ENCODE peak calls at places on chromosome 20, in four cellular contexts. N is heart right ventricle, B is hypothalamus, E is NCI-H2107. Y is an unnamed sample.
A peak's percentile ranks its signal among the peaks of the same experiment; 100 is the strongest.

GRCh38 chr20:19995220-19995863 is 21.8 kb upstream of the NAA20 start:
- DNase-seq in N (no peak), B (peak; percentile 19), E (no peak), Y (no peak)

GRCh38 chr20:36754656-36755222 is 8.8 kb upstream of the NDRG3 start:
- DNase-seq in N (no peak), B (peak; percentile 45), E (no peak), Y (peak; percentile 51)

GRCh38 chr20:41697861-41698559 is 79.8 kb upstream of the CHD6 start:
- DNase-seq in N (no peak), B (no peak), E (no peak), Y (no peak)

GRCh38 chr20:35048739-35049138 is 43.9 kb downstream of the TRPC4AP start:
- DNase-seq in N (no peak), B (peak; percentile 79), E (no peak), Y (no peak)

GRCh38 chr20:60138263-60139127 is 180.3 kb downstream of the CDH26 start:
- DNase-seq in N (peak; percentile 55), B (no peak), E (peak; percentile 80), Y (peak; percentile 56)

GRCh38 chr20:52985687-52986086 is 13.5 kb downstream of the TSHZ2 start:
- DNase-seq in N (no peak), B (no peak), E (no peak), Y (no peak)

GRCh38 chr20:50313223-50313820 is 122.7 kb downstream of the CEBPB start:
- DNase-seq in N (no peak), B (no peak), E (no peak), Y (no peak)

GRCh38 chr20:14055127-14055742 is 59.9 kb downstream of the MACROD2 start:
- DNase-seq in N (no peak), B (no peak), E (peak; percentile 11), Y (no peak)

GRCh38 chr20:63978319-63979220 is 872 bp downstream of the SAMD10 start:
- DNase-seq in N (peak; percentile 78), B (peak; percentile 34), E (no peak), Y (peak; percentile 93)

GRCh38 chr20:56716806-56717205 is 87.7 kb downstream of the TFAP2C start:
- DNase-seq in N (no peak), B (no peak), E (no peak), Y (no peak)

GRCh38 chr20:19885981-19886665 is 128.1 kb downstream of the RIN2 start:
- DNase-seq in N (peak; percentile 57), B (peak; percentile 62), E (no peak), Y (peak; percentile 58)

GRCh38 chr20:64102647-64103354 is 4.6 kb downstream of the NPBWR2 start:
- DNase-seq in N (no peak), B (no peak), E (peak; percentile 86), Y (no peak)

GRCh38 chr20:55194947-55195346 is 719.6 kb downstream of the DOK5 start:
- DNase-seq in N (no peak), B (no peak), E (no peak), Y (no peak)

GRCh38 chr20:3222635-3223600 is 13.6 kb downstream of the ITPA start:
- DNase-seq in N (peak; percentile 67), B (no peak), E (no peak), Y (peak; percentile 79)

GRCh38 chr20:59165794-59166709 is 2.4 kb downstream of the ZNF831 start:
- DNase-seq in N (no peak), B (no peak), E (no peak), Y (no peak)